ENCODE peak calls at places on chromosomes 6 and 20, in six cellular contexts. N, D, C, Y, X and T are unnamed samples.

GRCh38 chr6:149463781-149464180 is 21.0 kb downstream of the ZC3H12D start:
- DNase-seq in X (no peak), D (no peak), Y (no peak), C (no peak), N (no peak), T (no peak)

GRCh38 chr20:25320035-25320800 is 70.4 kb downstream of the ABHD12 start:
- DNase-seq in X (peak), Y (no peak), C (no peak), D (no peak), N (no peak), T (no peak)

GRCh38 chr6:6584310-6585002 is 4.1 kb upstream of the LY86 start:
- DNase-seq in C (no peak), Y (no peak), N (no peak), D (no peak), X (no peak), T (no peak)

GRCh38 chr20:8116067-8116811 is 15.8 kb upstream of the PLCB1 start:
- DNase-seq in D (no peak), Y (no peak), X (no peak), C (no peak), N (no peak), T (no peak)

GRCh38 chr20:31992086-31992485 is 18.2 kb upstream of the CCM2L start:
- DNase-seq in Y (no peak), X (no peak), D (no peak), N (no peak), C (no peak), T (no peak)

GRCh38 chr6:132961610-132962009 is 147.2 kb downstream of the RPS12 start:
- DNase-seq in N (no peak), X (no peak), D (no peak), Y (no peak), C (no peak), T (no peak)

GRCh38 chr6:161088676-161089328 is 97.2 kb downstream of the MAP3K4 start:
- DNase-seq in Y (no peak), D (no peak), X (no peak), N (no peak), C (no peak), T (no peak)

GRCh38 chr6:43061861-43062260 is 2.4 kb downstream of the KLC4 start:
- DNase-seq in N (no peak), C (no peak), X (no peak), Y (no peak), D (no peak), T (no peak)

GRCh38 chr20:57114290-57115005 is 152.0 kb downstream of the BMP7 start:
- DNase-seq in D (no peak), C (no peak), N (no peak), Y (no peak), X (no peak), T (no peak)

GRCh38 chr6:40585661-40586269 is 1.4 kb downstream of the LRFN2 start:
- DNase-seq in C (no peak), Y (no peak), D (no peak), X (no peak), N (no peak), T (no peak)

GRCh38 chr6:131062245-131063027 is 609 bp downstream of the EPB41L2 start:
- DNase-seq in Y (no peak), N (no peak), X (peak), C (peak), D (no peak), T (no peak)

GRCh38 chr20:51837876-51838420 is 35.6 kb upstream of the SALL4 start:
- DNase-seq in D (no peak), C (no peak), Y (no peak), N (no peak), X (no peak), T (no peak)

GRCh38 chr20:58634818-58635665 is 16.0 kb upstream of the STX16 start:
- DNase-seq in X (no peak), N (no peak), C (peak), D (no peak), Y (no peak), T (no peak)

GRCh38 chr6:105881608-105882007 is 204.5 kb upstream of the PRDM1 start:
- DNase-seq in D (no peak), X (no peak), C (no peak), Y (no peak), N (no peak), T (no peak)

GRCh38 chr20:36155991-36156390 is 1.5 kb downstream of the EPB41L1 start:
- DNase-seq in X (no peak), C (no peak), D (no peak), N (no peak), Y (no peak), T (no peak)

GRCh38 chr6:50990750-50991446 is 172.2 kb downstream of the TFAP2B start:
- DNase-seq in Y (no peak), X (no peak), D (peak), N (no peak), C (no peak), T (no peak)

GRCh38 chr6:119351005-119351394 is 1.4 kb upstream of the MAN1A1 start:
- DNase-seq in D (no peak), C (no peak), N (peak), Y (no peak), X (no peak), T (no peak)

GRCh38 chr6:18327621-18328548 is 59.3 kb upstream of the RNF144B start:
- DNase-seq in X (peak), C (no peak), Y (no peak), N (no peak), D (no peak), T (no peak)

GRCh38 chr6:42163941-42164340 is 9.2 kb upstream of the GUCA1A start:
- DNase-seq in D (no peak), X (no peak), Y (no peak), C (no peak), N (no peak), T (peak)

DNA sequence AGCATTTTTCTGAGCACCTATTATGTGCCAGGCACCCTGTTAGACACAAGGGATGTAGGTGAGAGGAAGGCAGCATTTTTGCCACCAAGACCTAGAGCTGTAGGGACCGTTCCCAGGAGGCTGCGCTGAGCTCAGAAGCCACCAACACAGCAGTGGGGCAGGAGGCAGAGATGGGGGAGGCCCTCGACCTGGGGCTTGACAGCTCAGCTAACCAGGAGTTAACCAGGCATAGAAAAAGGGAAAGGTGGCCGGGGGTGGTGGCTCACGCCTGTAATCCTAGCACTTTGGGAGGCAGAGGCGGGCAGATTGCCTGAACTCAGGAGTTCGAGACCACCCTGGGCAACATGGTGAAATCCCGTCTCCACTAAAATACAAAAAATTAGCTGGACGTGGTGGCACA is 29.5 kb downstream of the KIF25 start:
- DNase-seq in X (no peak), C (no peak), D (no peak), Y (peak), N (no peak), T (no peak)
- H3K27ac ChIP-seq in X (no peak), C (no peak), D (no peak), Y (no peak), N (no peak), T (no peak)

GRCh38 chr6:150719861-150720260 is 120.2 kb downstream of the PLEKHG1 start:
- DNase-seq in D (no peak), N (no peak), X (no peak), Y (no peak), C (no peak), T (no peak)

GRCh38 chr6:150717419-150717818 is 117.7 kb downstream of the PLEKHG1 start:
- DNase-seq in Y (no peak), D (no peak), C (no peak), N (no peak), X (peak), T (no peak)

GRCh38 chr6:150721411-150722266 is 122.0 kb downstream of the PLEKHG1 start:
- DNase-seq in D (no peak), N (no peak), Y (no peak), X (no peak), C (no peak), T (no peak)

GRCh38 chr6:150720774-150721233 is 121.1 kb downstream of the PLEKHG1 start:
- DNase-seq in N (peak), C (no peak), X (no peak), D (peak), Y (no peak), T (no peak)

DNA sequence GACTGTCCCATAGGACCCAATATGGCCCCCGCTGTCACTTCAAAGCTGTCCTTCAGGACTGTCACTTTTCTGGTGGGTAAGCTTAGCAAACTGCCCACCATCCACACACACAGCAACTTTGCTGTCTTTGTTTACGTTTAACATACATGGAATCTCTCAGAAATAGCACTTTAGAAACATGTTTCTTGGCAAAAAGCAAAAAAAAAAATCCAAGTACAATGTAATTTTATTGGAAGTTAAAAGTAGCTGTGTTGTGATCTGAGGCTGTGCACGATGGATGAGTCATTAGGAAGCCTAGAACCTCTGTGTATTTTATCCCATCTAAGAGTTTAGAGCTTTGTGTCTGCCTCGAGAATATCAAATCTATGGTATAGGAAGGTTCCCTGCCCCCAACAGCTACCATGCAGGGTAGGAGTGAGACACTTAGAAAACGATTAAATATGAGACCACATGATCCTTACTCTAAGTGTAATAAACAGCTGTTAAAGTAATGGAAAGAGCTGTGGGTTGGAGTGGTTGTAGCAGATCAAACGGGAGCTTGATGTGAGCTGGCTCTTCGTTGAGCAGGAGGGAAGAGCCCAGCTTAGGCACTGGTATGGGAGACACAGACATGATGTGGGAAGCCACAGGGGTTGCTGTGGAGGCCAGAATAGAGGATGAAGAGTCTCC is 119.5 kb downstream of the PLEKHG1 start:
- DNase-seq in D (no peak), N (no peak), C (no peak), Y (no peak), X (no peak), T (no peak)
- H3K27ac ChIP-seq in D (no peak), N (no peak), C (no peak), Y (no peak), X (no peak), T (no peak)

GRCh38 chr20:40319741-40320499 is 369.1 kb downstream of the MAFB start:
- DNase-seq in D (no peak), Y (peak), X (no peak), C (no peak), N (no peak), T (no peak)

GRCh38 chr20:40320612-40321011 is 368.4 kb downstream of the MAFB start:
- DNase-seq in X (no peak), C (no peak), Y (peak), N (no peak), D (no peak), T (no peak)

GRCh38 chr20:40314278-40314677 is 374.8 kb downstream of the MAFB start:
- DNase-seq in N (no peak), Y (peak), D (no peak), X (no peak), C (no peak), T (no peak)

GRCh38 chr20:40319056-40319455 is 370.0 kb downstream of the MAFB start:
- DNase-seq in Y (peak), X (no peak), C (no peak), N (no peak), D (no peak), T (no peak)

DNA sequence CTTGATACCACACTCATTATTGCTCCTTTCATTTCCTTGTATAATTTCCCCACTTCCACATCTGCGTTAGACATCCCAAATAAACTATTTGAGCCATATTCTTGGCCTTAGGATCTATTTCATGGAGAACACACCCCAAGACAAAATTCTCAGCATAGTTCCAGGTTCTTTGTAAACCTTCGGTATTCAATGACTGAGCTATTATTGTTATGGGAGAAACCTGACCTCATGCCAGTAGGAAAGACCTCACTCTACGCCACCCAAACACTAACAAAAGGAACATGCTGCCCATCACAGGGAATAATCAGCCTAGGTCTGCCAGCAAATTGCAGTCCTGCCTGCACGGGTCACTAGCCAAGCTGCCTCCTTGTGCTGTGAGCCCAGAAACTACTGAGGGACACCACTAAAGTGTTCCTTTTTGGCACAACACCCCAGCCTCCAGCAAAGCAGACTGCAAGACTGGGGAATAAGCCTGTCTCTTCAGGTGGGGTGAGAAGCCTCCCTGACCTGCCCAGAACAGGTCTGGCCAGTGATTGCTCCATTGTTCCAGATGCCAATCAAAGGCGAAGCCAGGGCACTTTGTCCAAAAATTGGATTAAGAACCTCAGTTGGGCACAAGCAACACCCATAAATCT is 371.8 kb downstream of the MAFB start:
- DNase-seq in D (no peak), Y (peak), N (no peak), X (no peak), C (no peak), T (no peak)
- H3K27ac ChIP-seq in D (no peak), Y (no peak), N (no peak), X (no peak), C (no peak), T (no peak)

DNA sequence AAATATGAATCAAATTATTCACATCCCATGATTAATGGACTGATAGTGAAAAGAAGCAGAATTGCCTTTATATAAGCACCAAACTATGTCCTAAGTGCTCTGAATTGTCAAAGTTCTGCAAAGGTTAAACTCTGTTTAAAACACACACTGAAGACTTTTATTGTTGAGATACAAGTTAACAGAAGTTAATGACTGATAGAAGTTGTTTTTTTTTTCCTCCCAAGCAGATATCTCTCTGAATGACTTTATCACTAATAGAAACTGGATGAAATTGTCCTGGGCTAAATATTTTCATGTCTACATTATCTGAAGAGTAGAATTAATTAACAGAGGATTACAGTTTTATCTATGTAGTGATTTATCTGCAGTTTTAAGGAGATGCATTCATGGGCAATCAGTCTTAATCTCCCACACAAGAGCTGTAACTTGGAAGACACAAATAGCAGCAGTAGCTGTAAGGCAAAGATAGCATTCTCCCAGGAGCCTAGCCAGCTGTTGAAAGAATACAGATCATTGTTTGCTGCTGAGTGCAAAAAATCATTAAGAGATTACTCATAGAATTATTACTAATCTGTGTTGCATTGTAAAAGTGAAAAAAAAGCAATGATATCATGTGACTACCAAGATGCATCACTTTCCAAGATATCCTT is 49.9 kb downstream of the BMP5 start:
- DNase-seq in N (peak), Y (no peak), X (no peak), D (peak), C (no peak), T (no peak)
- H3K27ac ChIP-seq in N (peak), Y (no peak), X (no peak), D (no peak), C (no peak), T (no peak)

GRCh38 chr20:46419882-46420281 is 13.5 kb upstream of the ELMO2 start:
- DNase-seq in Y (peak), N (no peak), C (no peak), D (no peak), X (no peak), T (no peak)

GRCh38 chr20:46423882-46424482 is 17.6 kb upstream of the ELMO2 start:
- DNase-seq in N (peak), X (no peak), C (no peak), D (no peak), Y (peak), T (no peak)

GRCh38 chr20:46427384-46427783 is 21.0 kb upstream of the ELMO2 start:
- DNase-seq in C (no peak), D (no peak), Y (no peak), X (no peak), N (no peak), T (no peak)

GRCh38 chr20:46423342-46423741 is 16.9 kb upstream of the ELMO2 start:
- DNase-seq in D (no peak), N (no peak), Y (peak), C (no peak), X (no peak), T (no peak)
- H3K27ac ChIP-seq in D (no peak), N (no peak), Y (no peak), C (no peak), X (no peak), T (no peak)

DNA sequence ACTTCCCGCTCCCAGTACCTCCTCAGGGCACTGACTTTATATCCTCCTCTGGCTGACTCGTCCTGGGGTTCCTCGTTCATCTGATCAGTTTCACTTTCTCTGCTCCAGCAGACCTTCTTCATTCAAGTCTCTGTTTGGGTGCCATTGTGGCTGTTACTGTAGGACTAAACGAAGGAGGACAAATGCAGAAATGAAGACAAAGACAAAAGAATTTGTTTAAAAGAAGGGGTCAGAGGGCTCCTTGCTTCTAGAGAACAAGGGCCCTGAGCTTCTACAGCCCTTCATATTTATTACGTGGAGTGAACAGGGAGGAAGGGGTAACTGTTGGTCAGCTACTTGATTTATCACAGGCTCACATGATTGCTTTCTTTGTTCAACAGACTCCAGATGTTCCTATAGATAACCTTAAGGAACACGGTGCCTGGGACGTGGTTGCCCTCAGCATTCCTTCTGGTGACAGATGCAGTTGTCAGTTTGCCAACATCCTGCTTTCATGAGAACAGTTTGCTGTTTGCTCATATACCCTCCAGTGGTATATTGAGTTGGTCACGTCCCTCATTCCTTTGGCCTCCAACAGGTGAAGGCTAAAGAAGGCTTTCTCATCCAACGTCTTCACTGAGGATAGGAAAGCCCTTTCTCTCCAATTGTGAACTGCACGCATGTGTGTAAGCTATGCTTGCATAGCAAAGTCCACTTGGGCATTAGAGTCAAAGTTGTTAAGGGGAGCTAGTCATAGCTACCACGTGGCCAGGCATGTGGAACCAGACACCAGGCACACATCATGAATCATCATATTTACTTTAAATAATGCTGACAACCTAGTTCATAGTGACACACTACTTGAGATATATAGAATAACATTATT is 69.1 kb upstream of the BTN3A2 start:
- DNase-seq in X (peak), Y (no peak), C (no peak), N (peak), D (peak), T (no peak)
- H3K27ac ChIP-seq in X (no peak), Y (no peak), C (peak), N (peak), D (peak), T (no peak)

DNA sequence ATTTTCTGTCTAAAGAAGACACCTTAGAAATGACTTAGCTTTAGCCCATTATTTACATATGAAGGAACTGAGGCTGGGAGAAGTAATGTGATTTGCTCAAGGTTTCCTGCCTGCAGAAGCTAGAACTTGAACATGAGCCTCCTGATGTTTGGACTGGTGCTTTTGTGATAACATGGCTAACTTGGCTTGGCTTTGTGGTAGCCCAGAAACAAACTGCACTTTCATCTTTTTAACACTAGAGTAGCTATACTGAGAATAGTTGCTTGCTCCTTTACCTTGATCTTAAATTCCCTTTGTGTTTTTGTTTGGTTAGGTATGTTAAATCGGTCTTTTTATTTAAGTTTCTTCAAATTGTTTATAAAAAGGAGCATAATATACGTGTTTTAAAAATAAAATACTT is 163.5 kb upstream of the MANEA start:
- DNase-seq in D (no peak), N (no peak), Y (no peak), X (no peak), C (no peak), T (no peak)
- H3K27ac ChIP-seq in D (no peak), N (no peak), Y (no peak), X (no peak), C (no peak), T (no peak)